ENCODE peak calls at places on chromosomes 16 and 17, in six cellular contexts. Z is HCT116, C is neural progenitor cell, T is H1, J is colonic mucosa, I is fibroblast of lung. M is an unnamed sample.

GRCh38 chr16:73058616-73059409 is 10.9 kb upstream of the ZFHX3 start:
- DNase-seq in Z (peak), C (peak), T (peak), J (no peak), I (peak), M (peak)

GRCh38 chr16:27472091-27473020 is 70.4 kb downstream of the IL21R start:
- DNase-seq in Z (no peak), C (no peak), T (no peak), J (no peak), I (no peak), M (no peak)

GRCh38 chr16:11310997-11311561 is 29.9 kb upstream of the PRM1 start:
- DNase-seq in Z (no peak), C (no peak), T (no peak), J (no peak), I (no peak), M (no peak)

GRCh38 chr16:70453891-70454220 is 539 bp upstream of the FCSK start:
- DNase-seq in Z (no peak), C (peak), T (no peak), J (peak), I (no peak), M (no peak)

GRCh38 chr16:56347166-56347565 is 78.2 kb downstream of the AMFR start:
- DNase-seq in Z (no peak), C (no peak), T (no peak), J (no peak), I (no peak), M (no peak)

GRCh38 chr17:50182783-50183438 is 17.1 kb downstream of the SGCA start:
- DNase-seq in Z (no peak), C (no peak), T (no peak), J (no peak), I (no peak), M (no peak)

GRCh38 chr16:83958842-83959565 is 6.0 kb downstream of the OSGIN1 start:
- DNase-seq in Z (no peak), C (no peak), T (no peak), J (no peak), I (no peak), M (no peak)

GRCh38 chr16:61148930-61149329 is 887.3 kb downstream of the CDH8 start:
- DNase-seq in Z (no peak), C (no peak), T (no peak), J (no peak), I (no peak), M (peak)

GRCh38 chr17:60102632-60103047 is 23.9 kb upstream of the HEATR6 start:
- DNase-seq in Z (no peak), C (no peak), T (no peak), J (peak), I (peak), M (peak)

GRCh38 chr16:53207810-53208752 is 153.3 kb downstream of the CHD9 start:
- DNase-seq in Z (peak), C (peak), T (peak), J (peak), I (peak), M (peak)

GRCh38 chr16:67184453-67185002 is 765 bp upstream of the MATCAP1 start:
- DNase-seq in Z (no peak), C (peak), T (peak), J (no peak), I (no peak), M (peak)

GRCh38 chr17:4340914-4341615 is 25.4 kb downstream of the UBE2G1 start:
- DNase-seq in Z (no peak), C (no peak), T (no peak), J (no peak), I (no peak), M (no peak)

GRCh38 chr16:9681556-9681955 is 500.7 kb downstream of the GRIN2A start:
- DNase-seq in Z (no peak), C (peak), T (no peak), J (no peak), I (no peak), M (peak)

GRCh38 chr17:82152556-82153294 is 54.7 kb upstream of the FASN start:
- DNase-seq in Z (no peak), C (no peak), T (no peak), J (no peak), I (no peak), M (no peak)

GRCh38 chr16:73196670-73197069 is 148.7 kb upstream of the ZFHX3 start:
- DNase-seq in Z (peak), C (peak), T (peak), J (peak), I (peak), M (peak)

GRCh38 chr16:66103245-66103644 is 263.2 kb upstream of the CDH5 start:
- DNase-seq in Z (no peak), C (no peak), T (no peak), J (no peak), I (peak), M (no peak)

GRCh38 chr17:12180644-12181261 is 160.1 kb downstream of the MAP2K4 start:
- DNase-seq in Z (peak), C (peak), T (no peak), J (peak), I (peak), M (peak)

GRCh38 chr17:27882162-27882840 is 10.9 kb downstream of the LYRM9 start:
- DNase-seq in Z (no peak), C (no peak), T (no peak), J (no peak), I (no peak), M (no peak)

GRCh38 chr17:745406-745805 is 6.7 kb downstream of the GEMIN4 start:
- DNase-seq in Z (no peak), C (no peak), T (no peak), J (no peak), I (no peak), M (no peak)

GRCh38 chr16:27636453-27637200 is 86.7 kb downstream of the KATNIP start:
- DNase-seq in Z (no peak), C (peak), T (peak), J (no peak), I (no peak), M (no peak)

GRCh38 chr17:82424001-82424862 is 5.8 kb upstream of the OGFOD3 start:
- DNase-seq in Z (peak), C (peak), T (peak), J (peak), I (peak), M (peak)

GRCh38 chr16:29107299-29107698 is 122.4 kb downstream of the LAT start:
- DNase-seq in Z (no peak), C (peak), T (peak), J (peak), I (no peak), M (peak)

GRCh38 chr17:35312790-35313711 is 60.4 kb downstream of the SLFN11 start:
- DNase-seq in Z (peak), C (peak), T (peak), J (peak), I (peak), M (peak)

GRCh38 chr16:84406006-84406963 is 37.9 kb downstream of the ATP2C2 start:
- DNase-seq in Z (no peak), C (peak), T (no peak), J (no peak), I (no peak), M (peak)

GRCh38 chr17:5821813-5822212 is 237.5 kb upstream of the NLRP1 start:
- DNase-seq in Z (no peak), C (no peak), T (no peak), J (no peak), I (no peak), M (no peak)

GRCh38 chr16:86854058-86854621 is 275.8 kb downstream of the FOXL1 start:
- DNase-seq in Z (no peak), C (no peak), T (no peak), J (no peak), I (peak), M (no peak)

GRCh38 chr17:35890774-35891155 is 10.6 kb upstream of the CCL5 start:
- DNase-seq in Z (no peak), C (peak), T (no peak), J (peak), I (no peak), M (peak)

GRCh38 chr16:56930516-56931252 is 1.3 kb upstream of the HERPUD1 start:
- DNase-seq in Z (no peak), C (peak), T (no peak), J (peak), I (peak), M (peak)

GRCh38 chr17:81034779-81035388 is at the start of gene BAIAP2:
- DNase-seq in Z (peak), C (peak), T (peak), J (peak), I (peak), M (peak)

GRCh38 chr17:70329751-70330150 is 160.4 kb downstream of the KCNJ2 start:
- DNase-seq in Z (no peak), C (no peak), T (no peak), J (no peak), I (no peak), M (no peak)

GRCh38 chr17:74212913-74213791 is at the start of gene TTYH2:
- DNase-seq in Z (peak), C (peak), T (peak), J (peak), I (peak), M (peak)

GRCh38 chr17:4550534-4551039 is 4.6 kb downstream of the MYBBP1A start:
- DNase-seq in Z (no peak), C (no peak), T (no peak), J (no peak), I (no peak), M (peak)

GRCh38 chr16:70749006-70749678 is 51.8 kb downstream of the VAC14 start:
- DNase-seq in Z (no peak), C (no peak), T (no peak), J (peak), I (no peak), M (no peak)

GRCh38 chr17:19242926-19243325 is 5.8 kb downstream of the EPN2 start:
- DNase-seq in Z (no peak), C (no peak), T (no peak), J (no peak), I (no peak), M (no peak)

GRCh38 chr17:2233441-2233947 is 70.1 kb downstream of the SMG6 start:
- DNase-seq in Z (no peak), C (no peak), T (no peak), J (no peak), I (peak), M (peak)

GRCh38 chr17:16950488-16950887 is 21.4 kb downstream of the TNFRSF13B start:
- DNase-seq in Z (no peak), C (no peak), T (peak), J (no peak), I (no peak), M (peak)

GRCh38 chr16:49183911-49184310 is 97.7 kb downstream of the CBLN1 start:
- DNase-seq in Z (peak), C (peak), T (peak), J (peak), I (no peak), M (peak)

GRCh38 chr17:16352303-16352837 is 899 bp downstream of the CENPV start:
- DNase-seq in Z (no peak), C (peak), T (peak), J (peak), I (peak), M (peak)

GRCh38 chr17:15335446-15335845 is 6.0 kb downstream of the TEKT3 start:
- DNase-seq in Z (no peak), C (no peak), T (no peak), J (no peak), I (no peak), M (no peak)

GRCh38 chr17:56510554-56511342 is 82.8 kb upstream of the NOG start:
- DNase-seq in Z (no peak), C (no peak), T (no peak), J (no peak), I (no peak), M (peak)

GRCh38 chr17:56514899-56515298 is 78.6 kb upstream of the NOG start:
- DNase-seq in Z (no peak), C (no peak), T (no peak), J (no peak), I (no peak), M (no peak)

DNA sequence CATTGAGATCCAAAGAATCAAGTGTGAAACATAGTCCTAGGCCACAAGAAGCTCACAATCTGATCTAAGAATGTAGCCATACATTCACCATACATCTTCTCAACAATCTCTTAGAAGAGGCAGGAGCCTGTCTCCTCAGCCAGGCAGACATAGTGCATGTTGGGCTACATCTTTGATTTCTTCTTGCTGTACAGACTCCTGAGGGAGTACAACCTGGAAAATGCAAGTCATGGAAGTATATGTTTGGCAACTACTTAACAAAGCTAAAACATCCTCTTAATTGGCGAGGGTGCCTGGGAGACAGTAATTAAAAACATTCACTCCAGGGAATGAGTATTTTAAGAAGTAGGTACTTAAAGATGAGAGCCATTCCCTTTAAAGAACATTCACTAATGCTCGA is 79.2 kb upstream of the NOG start:
- DNase-seq in Z (no peak), C (no peak), T (no peak), J (no peak), I (no peak), M (no peak)
- TF ChIP-seq CTCF in Z (no peak), C (no peak), T (no peak), J (no peak), I (no peak), M (no peak)

GRCh38 chr17:47694018-47694817 is at the start of gene TBKBP1:
- DNase-seq in Z (no peak), C (peak), T (peak), J (peak), I (peak), M (peak)

GRCh38 chr17:47693667-47694017 is 319 bp upstream of the TBKBP1 start:
- DNase-seq in Z (no peak), C (no peak), T (no peak), J (peak), I (no peak), M (no peak)

GRCh38 chr17:47692137-47692894 is 1.6 kb upstream of the TBKBP1 start:
- DNase-seq in Z (no peak), C (no peak), T (no peak), J (no peak), I (no peak), M (no peak)

GRCh38 chr17:47694818-47695663 is 1.1 kb downstream of the TBKBP1 start:
- DNase-seq in Z (no peak), C (peak), T (peak), J (peak), I (peak), M (peak)

DNA sequence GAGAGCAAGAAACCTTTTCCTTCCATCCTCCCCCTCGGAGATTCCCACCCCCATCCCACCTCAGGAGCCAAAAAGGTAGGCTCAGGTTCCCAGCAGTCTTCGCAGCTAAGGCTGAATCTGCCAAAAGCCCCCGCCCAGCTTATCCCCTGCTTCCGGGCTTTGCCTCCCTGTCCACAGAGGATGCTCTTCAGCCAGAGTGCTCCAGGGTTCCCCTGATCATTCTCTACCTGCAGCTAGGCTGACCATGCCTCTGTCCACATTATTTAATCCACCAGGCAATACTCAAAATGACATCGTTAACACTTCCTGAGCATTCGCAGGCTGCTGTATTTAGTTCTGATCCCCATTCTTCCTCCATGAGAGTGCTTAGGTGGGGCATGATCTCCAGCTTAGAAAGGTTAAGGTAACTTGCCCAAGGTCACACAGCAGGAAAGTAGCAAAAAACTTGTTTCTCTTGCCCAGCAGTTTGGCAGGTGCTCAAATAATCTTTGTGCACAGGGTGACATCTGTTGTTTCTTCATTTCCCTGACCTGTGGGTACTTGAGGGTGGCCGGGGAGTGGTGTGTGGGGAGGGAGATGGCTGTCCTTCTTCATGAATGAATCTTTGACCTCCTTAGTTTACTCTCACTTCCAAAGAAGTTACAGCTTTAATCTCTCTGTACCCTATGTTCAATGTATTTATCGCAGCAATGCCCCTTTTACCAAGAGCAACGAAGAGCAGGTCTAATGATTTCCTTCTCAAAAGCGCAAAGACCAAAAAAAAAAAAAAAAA is 880 bp upstream of the TBKBP1 start:
- DNase-seq in Z (no peak), C (no peak), T (no peak), J (peak), I (no peak), M (peak)
- H3K9ac ChIP-seq in Z (peak), C (no peak), T (no peak), J (no peak), I (no peak), M (peak)

GRCh38 chr16:25585526-25585925 is 106.2 kb upstream of the HS3ST4 start:
- DNase-seq in Z (no peak), C (no peak), T (no peak), J (no peak), I (no peak), M (no peak)

GRCh38 chr16:25587783-25588182 is 104.0 kb upstream of the HS3ST4 start:
- DNase-seq in Z (no peak), C (no peak), T (no peak), J (no peak), I (no peak), M (no peak)

DNA sequence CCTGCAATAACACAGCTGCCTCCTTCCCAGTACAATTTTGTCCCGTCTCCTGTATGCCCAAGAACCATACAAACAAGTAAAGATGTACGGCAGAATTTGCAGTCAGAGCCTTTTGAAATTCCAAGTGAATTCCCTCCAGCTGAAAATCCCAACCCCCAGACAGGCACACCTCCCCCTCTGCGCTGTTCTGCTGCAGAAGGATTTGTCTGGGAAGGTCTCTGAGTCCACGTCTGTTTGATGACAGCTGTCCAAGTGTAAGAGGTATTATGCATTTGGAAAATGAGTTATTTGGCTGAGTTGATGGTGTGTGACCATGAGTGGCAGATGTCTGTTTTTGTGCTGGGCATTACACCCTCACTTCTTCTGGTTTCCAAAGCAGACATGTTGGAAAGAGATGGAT is 104.9 kb upstream of the HS3ST4 start:
- DNase-seq in Z (no peak), C (no peak), T (no peak), J (no peak), I (no peak), M (no peak)
- H3K4me3 ChIP-seq in Z (no peak), C (no peak), T (no peak), J (no peak), I (no peak), M (no peak)

DNA sequence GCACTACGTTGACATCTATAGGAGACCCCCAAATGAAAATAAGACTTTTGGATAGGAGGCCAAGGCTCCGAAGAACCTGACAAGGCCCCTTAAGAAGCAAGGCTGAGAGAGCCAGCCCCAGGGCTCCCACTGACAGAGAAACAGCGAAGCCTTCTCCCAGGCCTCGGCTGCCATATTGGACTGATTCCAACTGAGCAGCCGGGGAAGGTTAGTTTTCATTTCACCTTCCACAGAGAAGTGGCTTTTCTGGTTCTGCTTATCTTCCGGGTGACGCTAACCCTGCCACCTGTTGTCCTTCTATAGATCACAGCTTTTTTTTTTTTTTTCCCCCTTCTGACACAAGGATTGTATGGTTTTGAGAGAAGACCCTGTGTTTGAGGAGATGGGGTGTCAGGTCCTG is 356.7 kb downstream of the SOX9 start:
- DNase-seq in Z (no peak), C (no peak), T (no peak), J (peak), I (no peak), M (no peak)
- TF ChIP-seq CTCF in Z (no peak), C (no peak), T (no peak), J (no peak), I (no peak), M (no peak)

GRCh38 chr17:38460082-38460715 is 31.9 kb downstream of the ARHGAP23 start:
- DNase-seq in Z (no peak), C (no peak), T (no peak), J (no peak), I (no peak), M (no peak)
- H3K9ac ChIP-seq in Z (no peak), C (no peak), T (no peak), J (no peak), I (no peak), M (no peak)

GRCh38 chr16:17467923-17468540 is 2.7 kb downstream of the XYLT1 start:
- DNase-seq in Z (no peak), C (peak), T (peak), J (peak), I (peak), M (peak)

GRCh38 chr16:17468611-17469010 is 2.1 kb downstream of the XYLT1 start:
- DNase-seq in Z (no peak), C (peak), T (no peak), J (no peak), I (no peak), M (no peak)

GRCh38 chr16:17470002-17470870 is 524 bp downstream of the XYLT1 start:
- DNase-seq in Z (no peak), C (peak), T (peak), J (peak), I (no peak), M (peak)

GRCh38 chr16:17469742-17470001 is 1.1 kb downstream of the XYLT1 start:
- DNase-seq in Z (no peak), C (no peak), T (no peak), J (no peak), I (no peak), M (peak)

GRCh38 chr16:17469011-17469741 is 1.6 kb downstream of the XYLT1 start:
- DNase-seq in Z (no peak), C (peak), T (no peak), J (peak), I (peak), M (peak)
- H3K4me3 ChIP-seq in Z (no peak), C (peak), T (peak), J (peak), I (peak), M (peak)

GRCh38 chr16:79897087-79897443 is 296.5 kb upstream of the MAF start:
- DNase-seq in Z (no peak), C (no peak), T (no peak), J (no peak), I (no peak), M (no peak)

GRCh38 chr16:79895917-79896203 is 295.3 kb upstream of the MAF start:
- DNase-seq in Z (no peak), C (no peak), T (no peak), J (no peak), I (no peak), M (no peak)

GRCh38 chr16:79899316-79900110 is 299.0 kb upstream of the MAF start:
- DNase-seq in Z (no peak), C (no peak), T (no peak), J (no peak), I (no peak), M (no peak)

GRCh38 chr16:79898703-79899102 is 298.2 kb upstream of the MAF start:
- DNase-seq in Z (no peak), C (no peak), T (no peak), J (no peak), I (no peak), M (no peak)

GRCh38 chr16:79897444-79898146 is 297.1 kb upstream of the MAF start:
- DNase-seq in Z (no peak), C (no peak), T (no peak), J (peak), I (peak), M (no peak)
- TF ChIP-seq CTCF in Z (no peak), C (no peak), T (no peak), J (no peak), I (no peak), M (no peak)

M was measured in endodermal cell.